ENCODE peak calls at places on chromosome X, in five cellular contexts. One of them, this sample, is unnamed.

GRCh38 chrX:120791013-120791643 is 84.5 kb downstream of the CT47B1 start:
- DNase-seq in H1: no peak
- DNase-seq in HCT116: peak
- DNase-seq in K562: no peak
- DNase-seq in HepG2: no peak
- DNase-seq in this sample: no peak

GRCh38 chrX:9356846-9357245 is 108.0 kb upstream of the TBL1X start:
- DNase-seq in K562: no peak
- DNase-seq in HCT116: no peak
- DNase-seq in H1: no peak
- DNase-seq in HepG2: no peak
- DNase-seq in this sample: no peak

GRCh38 chrX:103151799-103152198 is 58.9 kb upstream of the NXF3 start:
- DNase-seq in HCT116: no peak
- DNase-seq in K562: no peak
- DNase-seq in HepG2: no peak
- DNase-seq in H1: no peak
- DNase-seq in this sample: no peak

GRCh38 chrX:69163936-69164741 is 1.1 kb downstream of the PJA1 start:
- DNase-seq in HepG2: no peak
- DNase-seq in HCT116: no peak
- DNase-seq in K562: peak
- DNase-seq in H1: no peak
- DNase-seq in this sample: no peak

GRCh38 chrX:139085404-139085803 is 373.9 kb upstream of the FGF13 start:
- DNase-seq in H1: no peak
- DNase-seq in K562: no peak
- DNase-seq in HepG2: no peak
- DNase-seq in HCT116: no peak
- DNase-seq in this sample: no peak

GRCh38 chrX:138519296-138519695 is 192.2 kb downstream of the FGF13 start:
- DNase-seq in HCT116: no peak
- DNase-seq in K562: no peak
- DNase-seq in HepG2: no peak
- DNase-seq in H1: no peak
- DNase-seq in this sample: no peak

GRCh38 chrX:110786486-110786885 is 9.1 kb downstream of the CHRDL1 start:
- DNase-seq in HCT116: no peak
- DNase-seq in H1: no peak
- DNase-seq in HepG2: no peak
- DNase-seq in K562: no peak
- DNase-seq in this sample: no peak

GRCh38 chrX:150693782-150694574 is 782 bp downstream of the MTMR1 start:
- DNase-seq in H1: peak
- DNase-seq in HCT116: peak
- DNase-seq in K562: no peak
- DNase-seq in HepG2: peak
- DNase-seq in this sample: no peak

DNA sequence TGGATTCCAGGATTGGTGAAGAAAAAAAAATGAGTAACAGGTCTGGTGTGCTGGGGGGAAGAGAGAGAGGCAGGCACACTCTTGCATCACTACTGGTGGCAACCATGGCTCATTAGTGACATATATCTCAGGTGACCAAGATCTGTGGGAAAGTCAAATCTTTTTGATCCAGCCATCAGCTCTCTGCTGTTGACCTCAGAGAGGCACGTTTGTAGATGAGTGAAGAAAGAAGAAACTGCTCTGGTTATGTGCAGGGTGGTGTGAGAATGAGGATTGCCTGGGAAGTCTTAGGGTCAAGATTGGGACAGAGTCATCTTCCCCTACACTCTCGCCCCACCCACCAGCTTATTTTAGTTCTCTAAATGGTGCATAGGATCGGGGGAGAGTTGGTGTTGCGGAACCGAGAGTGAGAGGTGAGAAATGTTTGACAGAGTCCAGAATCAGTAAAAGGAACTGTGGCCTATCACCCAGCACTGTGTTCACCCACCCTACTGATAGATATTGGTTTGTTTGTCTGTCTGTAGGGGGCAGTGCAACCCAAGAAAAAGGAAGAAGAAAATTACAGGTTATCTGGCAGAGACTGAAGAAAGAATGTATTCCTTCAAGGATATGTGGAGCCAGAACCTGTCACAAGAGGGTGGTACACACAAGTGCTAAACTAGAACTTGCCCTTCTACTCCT is 21.9 kb downstream of the ARMCX6 start:
- DNase-seq in H1: no peak
- DNase-seq in HepG2: peak
- DNase-seq in HCT116: peak
- DNase-seq in K562: peak
- DNase-seq in this sample: peak
- TF ChIP-seq SRF in H1: no peak
- TF ChIP-seq SRF in HepG2: no peak
- TF ChIP-seq SRF in HCT116: no peak
- TF ChIP-seq SRF in K562: no peak
- TF ChIP-seq SRF in this sample: no peak

DNA sequence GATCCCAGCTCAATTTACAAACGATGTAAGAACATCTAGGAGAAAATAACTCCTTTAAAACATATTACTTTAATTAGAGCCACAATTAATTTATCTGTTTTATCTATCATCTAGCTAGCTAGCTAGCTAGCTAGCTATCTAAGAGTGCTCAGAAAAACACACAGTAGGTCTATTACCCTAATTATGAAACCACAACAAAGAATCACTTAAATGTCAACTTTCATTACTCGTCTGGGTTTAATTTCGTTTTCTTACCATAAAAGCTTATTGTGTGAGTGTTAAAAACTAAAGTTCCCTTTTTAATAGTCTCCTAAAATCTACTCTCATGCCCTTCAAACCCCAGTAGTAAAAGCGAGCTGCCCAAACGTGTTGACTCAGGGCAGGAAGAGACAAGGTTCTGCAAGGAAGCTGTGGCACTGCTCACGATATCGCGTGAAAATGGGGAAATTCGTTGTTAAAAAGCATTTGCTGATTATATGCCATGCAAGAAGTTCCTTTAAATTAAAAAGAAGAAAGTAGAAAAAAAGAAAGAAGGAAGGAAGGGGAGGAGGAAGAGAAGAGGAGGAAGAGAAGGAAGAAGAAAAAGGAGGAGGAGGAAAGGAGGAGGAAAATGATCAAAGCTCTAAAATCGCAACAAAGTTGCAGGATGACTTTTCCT is 617 bp downstream of the MBNL3 start:
- DNase-seq in HCT116: no peak
- DNase-seq in K562: no peak
- DNase-seq in HepG2: no peak
- DNase-seq in H1: no peak
- DNase-seq in this sample: no peak
- TF ChIP-seq SRF in HCT116: no peak
- TF ChIP-seq SRF in K562: no peak
- TF ChIP-seq SRF in HepG2: no peak
- TF ChIP-seq SRF in H1: no peak
- TF ChIP-seq SRF in this sample: no peak

DNA sequence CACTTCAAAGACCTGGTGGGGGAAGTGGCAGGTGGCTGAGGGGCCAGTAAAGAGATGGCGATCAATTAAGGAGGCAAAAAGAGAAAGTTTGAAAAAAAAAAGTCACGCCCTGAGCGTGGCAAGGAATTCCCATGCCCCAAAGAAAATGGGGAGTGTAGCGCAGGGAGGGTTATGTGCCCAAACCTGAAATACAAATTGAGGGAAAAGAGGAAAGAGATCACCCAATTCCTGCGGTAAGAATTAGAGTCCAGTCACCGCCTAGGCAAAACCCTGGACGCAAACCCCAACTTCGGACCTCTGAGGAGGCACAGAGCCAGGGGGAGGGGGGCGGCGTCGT is 595 bp downstream of the ENOX2 start:
- DNase-seq in HCT116: no peak
- DNase-seq in H1: no peak
- DNase-seq in K562: no peak
- DNase-seq in HepG2: no peak
- DNase-seq in this sample: no peak
- TF ChIP-seq SRF in HCT116: no peak
- TF ChIP-seq SRF in H1: no peak
- TF ChIP-seq SRF in K562: no peak
- TF ChIP-seq SRF in HepG2: no peak
- TF ChIP-seq SRF in this sample: no peak

DNA sequence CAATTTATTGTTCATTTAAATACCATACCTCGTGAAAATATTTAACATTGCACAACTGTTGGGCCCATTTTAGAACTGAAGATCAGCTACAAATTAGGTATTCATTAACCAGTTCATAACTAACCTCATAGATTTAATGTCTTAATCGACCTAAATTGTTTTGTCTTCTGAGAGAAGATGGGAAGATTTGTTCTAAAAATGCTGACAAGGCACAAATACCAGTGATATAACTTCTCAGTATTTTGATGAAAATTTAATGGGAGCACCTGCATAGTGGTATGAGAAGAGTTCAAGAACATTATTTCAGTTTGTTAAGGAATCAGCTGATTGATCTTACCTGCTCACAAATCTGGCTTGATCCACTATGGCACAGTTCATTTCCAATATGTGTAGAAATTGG is 33.9 kb downstream of the POF1B start:
- DNase-seq in H1: no peak
- DNase-seq in K562: no peak
- DNase-seq in HepG2: no peak
- DNase-seq in HCT116: no peak
- DNase-seq in this sample: no peak
- TF ChIP-seq SRF in H1: no peak
- TF ChIP-seq SRF in K562: no peak
- TF ChIP-seq SRF in HepG2: no peak
- TF ChIP-seq SRF in HCT116: no peak
- TF ChIP-seq SRF in this sample: no peak

DNA sequence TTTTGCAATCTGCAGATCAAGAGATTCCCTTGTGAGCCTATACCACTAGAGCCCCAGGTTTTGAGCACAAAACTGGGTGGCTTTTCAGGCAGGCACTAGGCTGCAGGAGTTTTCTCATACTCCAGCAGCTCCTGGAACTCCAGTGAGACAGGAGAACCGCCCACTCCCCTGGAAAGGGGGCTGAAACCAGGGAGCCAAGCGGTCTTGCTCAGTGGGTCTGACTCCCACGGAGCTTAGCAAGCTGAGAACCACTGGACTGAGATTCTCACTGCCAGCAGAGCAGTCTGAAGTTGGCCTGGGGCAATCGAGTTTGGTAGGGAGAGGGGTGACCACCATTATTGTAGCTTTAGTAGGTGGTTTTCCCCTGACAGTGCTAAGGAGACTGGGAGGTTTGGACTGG is 313.8 kb upstream of the TEX13C start:
- DNase-seq in HCT116: no peak
- DNase-seq in HepG2: no peak
- DNase-seq in H1: no peak
- DNase-seq in K562: no peak
- DNase-seq in this sample: no peak
- TF ChIP-seq SRF in HCT116: no peak
- TF ChIP-seq SRF in HepG2: no peak
- TF ChIP-seq SRF in H1: no peak
- TF ChIP-seq SRF in K562: no peak
- TF ChIP-seq SRF in this sample: no peak

GRCh38 chrX:34868633-34869032 is 74.0 kb upstream of the FAM47B start:
- DNase-seq in HepG2: no peak
- DNase-seq in K562: no peak
- DNase-seq in H1: no peak
- DNase-seq in HCT116: no peak
- DNase-seq in this sample: no peak

GRCh38 chrX:34863906-34864305 is 78.7 kb upstream of the FAM47B start:
- DNase-seq in H1: no peak
- DNase-seq in HCT116: no peak
- DNase-seq in K562: no peak
- DNase-seq in HepG2: no peak
- DNase-seq in this sample: no peak

GRCh38 chrX:34866636-34867035 is 76.0 kb upstream of the FAM47B start:
- DNase-seq in H1: no peak
- DNase-seq in HepG2: no peak
- DNase-seq in K562: no peak
- DNase-seq in HCT116: no peak
- DNase-seq in this sample: no peak
- TF ChIP-seq SRF in H1: no peak
- TF ChIP-seq SRF in HepG2: no peak
- TF ChIP-seq SRF in K562: no peak
- TF ChIP-seq SRF in HCT116: no peak
- TF ChIP-seq SRF in this sample: no peak

DNA sequence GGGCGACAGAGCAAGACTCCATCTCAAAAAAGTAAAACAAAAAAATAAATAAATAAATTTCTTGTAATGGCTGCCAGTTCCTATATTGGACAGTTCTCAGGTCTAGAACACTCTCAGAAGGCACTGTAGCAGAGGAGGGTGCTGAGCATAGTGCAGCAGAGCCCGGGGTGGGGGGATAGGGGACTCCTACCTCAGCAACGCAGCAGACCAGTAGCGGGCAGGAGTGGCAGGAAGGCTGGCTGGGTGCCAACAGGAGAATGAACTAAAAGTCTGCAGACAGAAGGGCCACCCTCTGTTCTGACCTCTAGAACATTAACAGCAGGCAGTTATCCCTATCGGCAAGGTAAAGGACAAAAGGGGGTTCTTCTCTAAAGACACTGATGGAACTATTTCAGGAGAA is 20.2 kb downstream of the PDK3 start:
- DNase-seq in K562: no peak
- DNase-seq in HepG2: no peak
- DNase-seq in H1: no peak
- DNase-seq in HCT116: no peak
- DNase-seq in this sample: no peak
- TF ChIP-seq SRF in K562: no peak
- TF ChIP-seq SRF in HepG2: no peak
- TF ChIP-seq SRF in H1: no peak
- TF ChIP-seq SRF in HCT116: no peak
- TF ChIP-seq SRF in this sample: no peak

DNA sequence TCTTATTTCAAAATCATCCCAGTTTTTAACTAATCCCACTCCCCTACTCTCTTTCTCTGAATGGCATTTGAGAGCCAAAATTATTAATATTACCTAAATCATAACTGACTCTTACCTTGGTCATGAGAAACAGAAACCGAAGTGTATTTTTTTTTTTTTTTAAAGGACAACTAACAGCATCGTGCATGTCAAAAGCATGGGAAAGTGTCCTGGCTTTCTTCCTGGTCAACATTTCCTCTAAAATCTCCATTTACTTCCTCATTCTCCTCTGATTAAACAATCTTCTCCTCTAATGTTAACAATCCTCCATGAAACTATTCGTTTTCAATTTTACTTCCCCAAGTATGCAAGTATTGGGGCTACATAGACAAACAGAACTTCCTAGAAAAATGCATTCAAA is 2.1 kb upstream of the STS start:
- DNase-seq in HCT116: no peak
- DNase-seq in H1: no peak
- DNase-seq in K562: no peak
- DNase-seq in HepG2: no peak
- DNase-seq in this sample: no peak
- TF ChIP-seq SRF in HCT116: no peak
- TF ChIP-seq SRF in H1: no peak
- TF ChIP-seq SRF in K562: no peak
- TF ChIP-seq SRF in HepG2: no peak
- TF ChIP-seq SRF in this sample: no peak

This sample was measured in GM12878.